ENCODE peak calls at places on chromosomes 6 and 20, in four cellular contexts. Y, S, U and D are unnamed samples.

GRCh38 chr6:156163311-156163710 is 613.9 kb upstream of the ARID1B start:
- DNase-seq in Y (no peak), U (no peak), S (no peak), D (no peak)

GRCh38 chr6:44423306-44423705 is 35.8 kb downstream of the CDC5L start:
- DNase-seq in Y (no peak), U (no peak), S (no peak), D (no peak)

GRCh38 chr6:73927421-73927820 is 231.4 kb downstream of the CD109 start:
- DNase-seq in U (no peak), S (no peak), Y (no peak), D (no peak)

GRCh38 chr6:26383624-26384417 is 913 bp downstream of the BTN2A2 start:
- DNase-seq in Y (peak), U (peak), S (no peak), D (no peak)

GRCh38 chr6:30683980-30684338 is 2.5 kb downstream of the PPP1R18 start:
- DNase-seq in S (no peak), Y (no peak), U (no peak), D (no peak)

GRCh38 chr6:37283786-37284185 is 25.8 kb upstream of the TMEM217 start:
- DNase-seq in Y (peak), U (no peak), S (no peak), D (no peak)

GRCh38 chr6:17120019-17120418 is 18.2 kb downstream of the STMND1 start:
- DNase-seq in S (no peak), Y (no peak), U (no peak), D (no peak)

GRCh38 chr6:28794175-28795002 is 129.4 kb downstream of the TRIM27 start:
- DNase-seq in U (peak), Y (peak), S (no peak), D (no peak)

GRCh38 chr6:165325609-165326008 is 16.2 kb upstream of the C6orf118 start:
- DNase-seq in S (no peak), Y (no peak), U (no peak), D (no peak)

GRCh38 chr6:150641398-150642139 is 41.9 kb downstream of the PLEKHG1 start:
- DNase-seq in Y (no peak), S (no peak), U (no peak), D (no peak)

GRCh38 chr6:156859686-156860085 is 82.5 kb downstream of the ARID1B start:
- DNase-seq in S (no peak), Y (no peak), U (no peak), D (no peak)

GRCh38 chr6:150142657-150143501 is at the start of gene PPP1R14C:
- DNase-seq in S (peak), Y (peak), U (peak), D (no peak)

GRCh38 chr6:83853178-83853967 is at the start of gene RIPPLY2:
- DNase-seq in Y (peak), U (no peak), S (peak), D (no peak)

GRCh38 chr20:53763707-53764415 is 170.2 kb upstream of the ZNF217 start:
- DNase-seq in Y (peak), U (no peak), S (no peak), D (no peak)

GRCh38 chr6:79042799-79043126 is 35.3 kb downstream of the PHIP start:
- DNase-seq in U (no peak), Y (no peak), S (no peak), D (no peak)

GRCh38 chr6:14035448-14035847 is 82.1 kb upstream of the CD83 start:
- DNase-seq in Y (peak), S (no peak), U (peak), D (no peak)

GRCh38 chr6:143772110-143772509 is 71.0 kb upstream of the LTV1 start:
- DNase-seq in Y (peak), U (no peak), S (no peak), D (no peak)

GRCh38 chr20:62500237-62500864 is 24.6 kb upstream of the GATA5 start:
- DNase-seq in S (peak), U (peak), Y (peak), D (peak)

GRCh38 chr6:21595265-21595950 is 1.9 kb downstream of the SOX4 start:
- DNase-seq in U (no peak), Y (peak), S (peak), D (no peak)

GRCh38 chr6:32047084-32047478 is 8.9 kb downstream of the CYP21A2 start:
- DNase-seq in Y (peak), U (no peak), S (no peak), D (no peak)

GRCh38 chr6:137494281-137494966 is at the start of gene OLIG3:
- DNase-seq in Y (no peak), U (no peak), S (peak), D (no peak)

GRCh38 chr6:50030777-50031562 is 9.2 kb upstream of the DEFB110 start:
- DNase-seq in S (no peak), Y (no peak), U (no peak), D (no peak)

GRCh38 chr6:6866656-6867390 is 240.9 kb upstream of the RREB1 start:
- DNase-seq in U (no peak), Y (no peak), S (no peak), D (no peak)

GRCh38 chr20:31515072-31515774 is 981 bp downstream of the HM13 start:
- DNase-seq in Y (no peak), S (peak), U (no peak), D (no peak)

GRCh38 chr6:105179244-105180065 is at the start of gene POPDC3:
- DNase-seq in S (no peak), U (no peak), Y (peak), D (no peak)